ENCODE peak calls at places on chromosomes 12 and 14, in six cellular contexts. One of them, this sample, is unnamed. For H3K36me3 and H3K27me3, the result is how much of the 10 kb centered on the place peaks cover.

GRCh38 chr12:4444031-4444430 is 1.6 kb downstream of the FGF6 start:
- DNase-seq in GM23338: no peak
- DNase-seq in endothelial cell of umbilical vein: no peak
- DNase-seq in body of pancreas: no peak
- DNase-seq in right lobe of liver: no peak
- DNase-seq in left ventricle myocardium inferior: no peak
- DNase-seq in this sample: peak

GRCh38 chr14:64708148-64709004 is 4.2 kb downstream of the PLEKHG3 start:
- DNase-seq in GM23338: peak
- DNase-seq in endothelial cell of umbilical vein: no peak
- DNase-seq in body of pancreas: peak
- DNase-seq in right lobe of liver: peak
- DNase-seq in left ventricle myocardium inferior: no peak
- DNase-seq in this sample: peak

GRCh38 chr14:66444271-66444987 is 41.7 kb upstream of the CCDC196 start:
- DNase-seq in GM23338: no peak
- DNase-seq in endothelial cell of umbilical vein: no peak
- DNase-seq in body of pancreas: peak
- DNase-seq in right lobe of liver: no peak
- DNase-seq in left ventricle myocardium inferior: no peak
- DNase-seq in this sample: no peak

GRCh38 chr12:82745807-82746206 is 59.1 kb downstream of the TMTC2 start:
- DNase-seq in GM23338: no peak
- DNase-seq in endothelial cell of umbilical vein: no peak
- DNase-seq in body of pancreas: no peak
- DNase-seq in right lobe of liver: no peak
- DNase-seq in left ventricle myocardium inferior: no peak
- DNase-seq in this sample: no peak

GRCh38 chr14:26791117-26791806 is 193.4 kb upstream of the NOVA1 start:
- DNase-seq in GM23338: peak
- DNase-seq in endothelial cell of umbilical vein: no peak
- DNase-seq in body of pancreas: no peak
- DNase-seq in right lobe of liver: no peak
- DNase-seq in left ventricle myocardium inferior: no peak
- DNase-seq in this sample: no peak

GRCh38 chr14:21825147-21825743 is 151.6 kb upstream of the OR4E1 start:
- DNase-seq in GM23338: peak
- DNase-seq in endothelial cell of umbilical vein: peak
- DNase-seq in body of pancreas: no peak
- DNase-seq in right lobe of liver: no peak
- DNase-seq in left ventricle myocardium inferior: no peak
- DNase-seq in this sample: peak

GRCh38 chr14:77822307-77822706 is 22.4 kb downstream of the ADCK1 start:
- DNase-seq in GM23338: peak
- DNase-seq in endothelial cell of umbilical vein: no peak
- DNase-seq in body of pancreas: no peak
- DNase-seq in right lobe of liver: no peak
- DNase-seq in left ventricle myocardium inferior: no peak
- DNase-seq in this sample: no peak

GRCh38 chr12:99495797-99496196 is 151.8 kb upstream of the GARIN6 start:
- DNase-seq in GM23338: no peak
- DNase-seq in endothelial cell of umbilical vein: no peak
- DNase-seq in body of pancreas: peak
- DNase-seq in right lobe of liver: no peak
- DNase-seq in left ventricle myocardium inferior: no peak
- DNase-seq in this sample: no peak

GRCh38 chr12:19113464-19113863 is 16.1 kb upstream of the PLEKHA5 start:
- DNase-seq in GM23338: no peak
- DNase-seq in endothelial cell of umbilical vein: no peak
- DNase-seq in body of pancreas: no peak
- DNase-seq in right lobe of liver: no peak
- DNase-seq in left ventricle myocardium inferior: no peak
- DNase-seq in this sample: no peak

DNA sequence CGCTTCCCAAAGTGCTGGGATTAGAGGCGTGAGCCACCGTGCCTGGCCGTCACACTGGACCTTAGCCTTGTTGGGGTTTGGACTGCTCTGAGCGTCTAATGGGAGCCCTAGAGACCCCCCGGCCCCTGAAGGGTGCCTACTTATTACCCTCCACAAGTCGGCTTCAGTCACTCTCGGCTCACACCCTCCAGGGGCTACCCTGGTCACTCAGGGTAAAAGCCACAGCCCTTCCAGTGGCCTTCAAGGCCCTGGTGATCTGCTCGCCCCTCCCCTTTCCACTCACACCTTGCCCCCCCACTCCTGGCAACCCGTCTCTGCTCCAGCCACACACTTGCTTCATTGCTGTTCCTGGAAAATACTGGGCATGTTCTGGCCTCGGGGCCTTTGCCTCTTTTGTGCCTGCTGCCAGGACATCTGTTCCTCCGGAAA is 3.6 kb upstream of the MORN3 start:
- DNase-seq in GM23338: peak
- DNase-seq in endothelial cell of umbilical vein: no peak
- DNase-seq in body of pancreas: peak
- DNase-seq in right lobe of liver: no peak
- DNase-seq in left ventricle myocardium inferior: no peak
- DNase-seq in this sample: peak
- H3K4me3 ChIP-seq in GM23338: peak
- H3K4me3 ChIP-seq in endothelial cell of umbilical vein: no peak
- H3K4me3 ChIP-seq in body of pancreas: no peak
- H3K4me3 ChIP-seq in right lobe of liver: no peak
- H3K4me3 ChIP-seq in left ventricle myocardium inferior: peak
- H3K4me3 ChIP-seq in this sample: peak

GRCh38 chr12:67299936-67300335 is 30.8 kb downstream of the CAND1 start:
- DNase-seq in GM23338: no peak
- DNase-seq in endothelial cell of umbilical vein: no peak
- DNase-seq in body of pancreas: no peak
- DNase-seq in right lobe of liver: no peak
- DNase-seq in left ventricle myocardium inferior: no peak
- DNase-seq in this sample: no peak
- H3K36me3 ChIP-seq in GM23338: under half
- H3K36me3 ChIP-seq in endothelial cell of umbilical vein: under half
- H3K36me3 ChIP-seq in body of pancreas: under half
- H3K36me3 ChIP-seq in right lobe of liver: under half
- H3K36me3 ChIP-seq in left ventricle myocardium inferior: half or more
- H3K36me3 ChIP-seq in this sample: under half

GRCh38 chr14:74426202-74426582 is at the start of gene SYNDIG1L:
- DNase-seq in GM23338: peak
- DNase-seq in endothelial cell of umbilical vein: no peak
- DNase-seq in body of pancreas: no peak
- DNase-seq in right lobe of liver: no peak
- DNase-seq in left ventricle myocardium inferior: no peak
- DNase-seq in this sample: no peak
- H3K27me3 ChIP-seq in GM23338: under half
- H3K27me3 ChIP-seq in endothelial cell of umbilical vein: under half
- H3K27me3 ChIP-seq in body of pancreas: under half
- H3K27me3 ChIP-seq in right lobe of liver: under half
- H3K27me3 ChIP-seq in left ventricle myocardium inferior: under half
- H3K27me3 ChIP-seq in this sample: under half

DNA sequence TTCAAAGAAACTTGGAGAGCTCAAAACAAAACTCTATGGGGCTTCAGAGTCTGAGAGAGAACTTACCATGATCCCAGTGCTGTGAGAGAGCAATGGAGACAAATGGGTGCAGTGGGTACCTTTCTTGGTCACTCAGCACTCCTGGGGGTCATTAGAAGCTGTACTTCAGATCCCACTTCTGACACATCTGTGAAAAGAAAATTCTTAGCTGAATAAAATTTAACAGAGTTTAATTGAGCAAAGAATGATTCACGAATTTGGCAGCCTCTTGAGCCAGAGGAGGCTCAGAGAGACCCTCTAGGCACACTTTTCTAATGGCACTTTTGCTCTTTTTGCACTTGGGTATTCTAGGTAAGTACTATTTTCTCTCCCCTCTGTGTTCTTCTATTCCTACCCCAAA is 96.8 kb upstream of the SYT10 start:
- DNase-seq in GM23338: no peak
- DNase-seq in endothelial cell of umbilical vein: no peak
- DNase-seq in body of pancreas: no peak
- DNase-seq in right lobe of liver: no peak
- DNase-seq in left ventricle myocardium inferior: no peak
- DNase-seq in this sample: no peak
- H3K4me3 ChIP-seq in GM23338: no peak
- H3K4me3 ChIP-seq in endothelial cell of umbilical vein: no peak
- H3K4me3 ChIP-seq in body of pancreas: no peak
- H3K4me3 ChIP-seq in right lobe of liver: no peak
- H3K4me3 ChIP-seq in left ventricle myocardium inferior: no peak
- H3K4me3 ChIP-seq in this sample: no peak